ENCODE peak calls at places on chromosomes 3 and 15, in ten cellular contexts. Q is body of pancreas, X is colonic mucosa, U is DND-41, S is A549, M is cardiac muscle cell, N is Peyer's patch, B is heart left ventricle, T is HepG2, L is mucosa of descending colon. Y is an unnamed sample. For H3K4me1, the result is how much of the 10 kb centered on the place peaks cover.

GRCh38 chr3:72155391-72156064 is 370.6 kb upstream of the PROK2 start:
- DNase-seq in Q (peak), X (peak), U (no peak), S (peak), M (peak), N (no peak), B (peak), T (peak), L (no peak), Y (no peak)

GRCh38 chr15:89898628-89899302 is 5.0 kb upstream of the AP3S2 start:
- DNase-seq in Q (peak), X (no peak), U (peak), S (peak), M (peak), N (peak), B (no peak), T (peak), L (no peak), Y (peak)

GRCh38 chr3:45055411-45056143 is 29.5 kb downstream of the CLEC3B start:
- DNase-seq in Q (no peak), X (no peak), U (peak), S (peak), M (peak), N (no peak), B (no peak), T (peak), L (no peak), Y (peak)

GRCh38 chr3:129429080-129429451 is 630 bp upstream of the EFCAB12 start:
- DNase-seq in Q (no peak), X (no peak), U (no peak), S (no peak), M (no peak), N (no peak), B (no peak), T (no peak), L (no peak), Y (no peak)

GRCh38 chr3:159187706-159188105 is 385.9 kb downstream of the MFSD1 start:
- DNase-seq in Q (no peak), X (no peak), U (no peak), S (no peak), M (no peak), N (no peak), B (no peak), T (no peak), L (no peak), Y (no peak)

GRCh38 chr3:188468672-188469071 is 314.7 kb downstream of the LPP start:
- DNase-seq in Q (peak), X (no peak), U (no peak), S (no peak), M (peak), N (peak), B (no peak), T (no peak), L (no peak), Y (no peak)

GRCh38 chr3:9298236-9298635 is 48.8 kb upstream of the SRGAP3 start:
- DNase-seq in Q (no peak), X (no peak), U (no peak), S (no peak), M (no peak), N (no peak), B (no peak), T (no peak), L (no peak), Y (no peak)

GRCh38 chr3:193231201-193231600 is 9.8 kb upstream of the PLAAT1 start:
- DNase-seq in Q (no peak), X (no peak), U (no peak), S (no peak), M (no peak), N (no peak), B (no peak), T (no peak), L (no peak), Y (no peak)

GRCh38 chr3:128874481-128875180 is 4.8 kb upstream of the ACAD9 start:
- DNase-seq in Q (no peak), X (no peak), U (no peak), S (no peak), M (no peak), N (no peak), B (no peak), T (no peak), L (no peak), Y (no peak)

GRCh38 chr3:22729212-22729611 is 473.9 kb upstream of the UBE2E2 start:
- DNase-seq in Q (no peak), X (no peak), U (no peak), S (no peak), M (no peak), N (no peak), B (no peak), T (no peak), L (no peak), Y (no peak)

GRCh38 chr3:22730701-22731100 is 472.4 kb upstream of the UBE2E2 start:
- DNase-seq in Q (no peak), X (no peak), U (no peak), S (no peak), M (no peak), N (no peak), B (no peak), T (no peak), L (no peak), Y (no peak)

GRCh38 chr3:22728406-22728805 is 474.7 kb upstream of the UBE2E2 start:
- DNase-seq in Q (no peak), X (no peak), U (no peak), S (no peak), M (no peak), N (no peak), B (no peak), T (no peak), L (no peak), Y (no peak)

GRCh38 chr3:22731901-22732300 is 471.2 kb upstream of the UBE2E2 start:
- DNase-seq in Q (no peak), X (no peak), U (no peak), S (no peak), M (no peak), N (no peak), B (no peak), T (no peak), L (no peak), Y (no peak)

GRCh38 chr3:22729981-22730380 is 473.1 kb upstream of the UBE2E2 start:
- DNase-seq in Q (no peak), X (no peak), U (no peak), S (peak), M (peak), N (no peak), B (no peak), T (no peak), L (no peak), Y (no peak)
- TF ChIP-seq CTCF in Q (no peak), X (no peak), U (no peak), S (peak), M (peak), N (no peak), B (no peak), T (no peak), L (no peak), Y (peak)

DNA sequence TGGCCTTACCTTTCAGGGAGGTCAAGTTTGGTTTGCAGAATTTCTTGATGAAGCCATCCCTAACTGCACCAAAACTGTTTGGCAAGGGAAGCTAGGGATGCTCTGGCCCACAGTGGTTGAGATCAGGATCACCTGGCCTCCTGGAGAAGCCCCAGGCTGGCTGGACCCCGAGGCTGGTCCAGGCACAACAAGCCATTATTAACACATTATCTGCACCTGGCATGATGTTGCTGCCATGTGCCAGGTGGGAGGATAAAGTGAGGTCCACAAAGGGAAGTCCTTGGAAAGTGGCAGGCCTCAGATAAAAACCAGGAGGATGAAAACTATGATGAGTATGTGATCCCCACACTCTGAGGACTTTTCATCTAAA is 35.9 kb upstream of the DUSP7 start:
- DNase-seq in Q (no peak), X (no peak), U (no peak), S (no peak), M (no peak), N (no peak), B (no peak), T (no peak), L (no peak), Y (no peak)
- H3K4me1 ChIP-seq in Q (under half), X (under half), U (under half), S (under half), M (half or more), N (under half), B (half or more), T (under half), L (under half), Y (under half)

GRCh38 chr3:21599890-21600289 is 151.1 kb downstream of the ZNF385D start:
- DNase-seq in Q (no peak), X (no peak), U (no peak), S (no peak), M (no peak), N (no peak), B (no peak), T (no peak), L (no peak), Y (no peak)
- H3K4me3 ChIP-seq in Q (no peak), X (no peak), U (no peak), S (no peak), M (no peak), N (no peak), B (no peak), T (no peak), L (no peak), Y (no peak)

GRCh38 chr3:169300436-169300835 is 363.1 kb downstream of the MECOM start:
- DNase-seq in Q (no peak), X (no peak), U (no peak), S (no peak), M (no peak), N (no peak), B (no peak), T (no peak), L (no peak), Y (no peak)

GRCh38 chr3:169299897-169300296 is 363.6 kb downstream of the MECOM start:
- DNase-seq in Q (no peak), X (no peak), U (no peak), S (no peak), M (no peak), N (no peak), B (no peak), T (no peak), L (no peak), Y (no peak)

GRCh38 chr3:169297214-169297613 is 366.3 kb downstream of the MECOM start:
- DNase-seq in Q (no peak), X (no peak), U (no peak), S (no peak), M (no peak), N (no peak), B (no peak), T (no peak), L (no peak), Y (no peak)

GRCh38 chr3:169298247-169298992 is 365.1 kb downstream of the MECOM start:
- DNase-seq in Q (no peak), X (peak), U (no peak), S (no peak), M (no peak), N (no peak), B (no peak), T (no peak), L (no peak), Y (no peak)

DNA sequence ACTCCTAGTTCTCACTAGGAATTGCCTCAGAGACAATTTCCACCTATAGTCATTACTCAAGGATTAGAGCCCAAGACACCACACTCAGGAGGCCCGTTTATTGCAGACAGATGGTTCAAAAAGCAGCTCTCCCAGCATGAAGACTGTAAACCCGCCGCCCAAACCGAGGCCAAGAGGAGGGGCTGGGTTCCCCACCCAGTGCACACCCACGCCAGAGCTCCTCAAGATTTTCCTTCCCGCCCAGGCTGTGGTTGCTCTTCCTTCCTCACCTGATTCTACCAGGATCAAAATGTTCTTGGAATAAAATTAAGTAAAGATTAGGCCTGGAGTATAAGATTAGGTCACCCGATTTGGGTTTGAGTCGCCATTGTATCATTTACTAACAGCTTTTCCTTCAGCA is 364.4 kb downstream of the MECOM start:
- DNase-seq in Q (no peak), X (peak), U (no peak), S (no peak), M (no peak), N (no peak), B (no peak), T (no peak), L (peak), Y (no peak)
- TF ChIP-seq CTCF in Q (no peak), X (no peak), U (no peak), S (no peak), M (no peak), N (no peak), B (no peak), T (no peak), L (no peak), Y (no peak)

DNA sequence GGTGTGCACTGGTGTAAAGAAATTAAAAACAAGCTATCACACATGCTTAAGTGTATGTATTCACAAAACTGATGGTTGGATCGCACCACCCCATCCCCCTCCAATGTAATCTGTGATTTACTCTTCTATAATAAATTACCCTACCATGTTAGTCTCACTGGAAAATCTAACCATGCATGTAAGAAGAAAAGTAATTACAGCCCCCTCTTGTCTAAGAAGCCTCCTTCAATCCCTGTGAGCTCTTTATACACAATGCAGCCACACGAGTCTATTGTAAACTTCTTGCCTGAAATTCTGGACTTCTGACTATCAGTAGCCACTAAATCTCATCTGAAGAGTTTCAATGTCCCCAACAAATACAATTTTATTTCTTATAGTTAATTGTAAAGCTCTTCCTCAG is 173.5 kb downstream of the ZBTB20 start:
- DNase-seq in Q (no peak), X (no peak), U (no peak), S (no peak), M (no peak), N (no peak), B (no peak), T (no peak), L (no peak), Y (no peak)
- H3K4me1 ChIP-seq in Q (under half), X (under half), U (under half), S (under half), M (under half), N (under half), B (under half), T (under half), L (under half), Y (under half)

GRCh38 chr3:97968376-97968775 is 3.9 kb downstream of the RIOX2 start:
- DNase-seq in Q (no peak), X (no peak), U (peak), S (no peak), M (no peak), N (no peak), B (no peak), T (no peak), L (no peak), Y (no peak)

GRCh38 chr3:97970131-97970530 is 2.1 kb downstream of the RIOX2 start:
- DNase-seq in Q (no peak), X (no peak), U (no peak), S (no peak), M (no peak), N (no peak), B (no peak), T (no peak), L (no peak), Y (no peak)

GRCh38 chr3:97970929-97971460 is 1.2 kb downstream of the RIOX2 start:
- DNase-seq in Q (no peak), X (no peak), U (no peak), S (no peak), M (no peak), N (no peak), B (no peak), T (no peak), L (no peak), Y (no peak)

GRCh38 chr3:97967966-97968365 is 4.3 kb downstream of the RIOX2 start:
- DNase-seq in Q (no peak), X (no peak), U (no peak), S (no peak), M (no peak), N (no peak), B (no peak), T (no peak), L (no peak), Y (no peak)

GRCh38 chr3:97969541-97969940 is 2.7 kb downstream of the RIOX2 start:
- DNase-seq in Q (no peak), X (no peak), U (no peak), S (no peak), M (no peak), N (no peak), B (no peak), T (no peak), L (no peak), Y (no peak)
- H3K4me3 ChIP-seq in Q (no peak), X (no peak), U (no peak), S (no peak), M (no peak), N (no peak), B (no peak), T (no peak), L (no peak), Y (no peak)

GRCh38 chr3:30606301-30607031 is at the start of gene TGFBR2:
- DNase-seq in Q (peak), X (peak), U (peak), S (peak), M (peak), N (peak), B (peak), T (peak), L (peak), Y (peak)
- TF ChIP-seq CTCF in Q (peak), X (no peak), U (peak), S (no peak), M (peak), N (peak), B (peak), T (peak), L (no peak), Y (peak)

DNA sequence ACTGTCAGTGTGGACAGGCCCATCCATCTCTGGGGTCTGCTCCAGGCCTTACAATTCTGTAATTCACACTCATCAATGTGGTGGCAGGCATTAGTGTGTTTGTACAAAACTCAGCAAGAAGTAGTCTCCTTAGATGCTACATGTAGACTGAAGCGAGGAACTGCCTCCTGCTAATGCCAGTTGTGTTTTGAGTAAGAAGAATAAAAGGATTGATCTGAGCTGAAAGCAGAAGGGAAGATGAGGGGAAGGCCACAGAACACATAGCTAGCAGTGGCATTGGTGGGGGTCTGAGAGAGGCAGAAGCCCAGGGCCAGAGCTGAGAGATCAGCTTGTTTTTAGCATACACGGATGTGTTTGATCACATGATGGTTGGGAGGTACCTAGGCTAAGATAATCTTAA is 144.1 kb downstream of the TIGIT start:
- DNase-seq in Q (no peak), X (no peak), U (no peak), S (no peak), M (no peak), N (no peak), B (no peak), T (no peak), L (no peak), Y (no peak)
- H3K4me1 ChIP-seq in Q (under half), X (under half), U (under half), S (under half), M (under half), N (under half), B (under half), T (under half), L (under half), Y (under half)

GRCh38 chr15:52103217-52104207 is 9.1 kb downstream of the BCL2L10 start:
- DNase-seq in Q (peak), X (no peak), U (no peak), S (peak), M (peak), N (peak), B (no peak), T (peak), L (no peak), Y (no peak)
- H3K4me3 ChIP-seq in Q (no peak), X (no peak), U (no peak), S (no peak), M (no peak), N (no peak), B (no peak), T (no peak), L (no peak), Y (no peak)